ENCODE peak calls at places on chromosome X, in five cellular contexts. W is A549, R is uterus, T is IMR-90, U is Peyer's patch. V is an unnamed sample.

GRCh38 chrX:144335402-144335801 is 451.5 kb downstream of the UBE2NL start:
- DNase-seq in R (no peak), T (no peak), W (no peak), U (no peak), V (no peak)

GRCh38 chrX:1475881-1476280 is 23.2 kb upstream of the ASMTL start:
- DNase-seq in R (no peak), W (no peak), U (peak; percentile 10), T (no peak), V (no peak)

GRCh38 chrX:124902953-124903352 is 416.7 kb upstream of the TEX13C start:
- DNase-seq in T (no peak), U (no peak), R (no peak), W (no peak), V (no peak)

GRCh38 chrX:39752820-39753219 is 344.9 kb downstream of the BCOR start:
- DNase-seq in W (no peak), T (peak; percentile 29), U (no peak), R (no peak), V (no peak)

GRCh38 chrX:153499876-153500275 is 5.1 kb downstream of the BGN start:
- DNase-seq in T (no peak), R (no peak), U (no peak), W (no peak), V (no peak)

GRCh38 chrX:34956915-34957314 is 14.3 kb downstream of the FAM47B start:
- DNase-seq in W (peak; percentile 7), U (no peak), T (peak; percentile 52), R (no peak), V (no peak)

GRCh38 chrX:24983931-24984330 is 31.8 kb downstream of the ARX start:
- DNase-seq in U (no peak), T (no peak), W (no peak), R (no peak), V (no peak)

GRCh38 chrX:118526149-118526548 is 30.5 kb downstream of the DOCK11 start:
- DNase-seq in W (no peak), R (no peak), T (no peak), U (no peak), V (no peak)

GRCh38 chrX:119181491-119181890 is 53.9 kb upstream of the KIAA1210 start:
- DNase-seq in U (no peak), W (peak; percentile 34), R (no peak), T (no peak), V (peak; percentile 23)

GRCh38 chrX:13868481-13869040 is 51.7 kb upstream of the GPM6B start:
- DNase-seq in R (no peak), U (no peak), W (no peak), T (peak; percentile 45), V (no peak)

GRCh38 chrX:13464599-13465275 is 104.7 kb upstream of the EGFL6 start:
- DNase-seq in T (peak; percentile 54), R (no peak), U (no peak), W (no peak), V (no peak)

GRCh38 chrX:104662694-104663093 is 96.7 kb downstream of the IL1RAPL2 start:
- DNase-seq in W (no peak), T (no peak), U (no peak), R (no peak), V (no peak)

GRCh38 chrX:54481751-54482150 is 14.3 kb downstream of the FGD1 start:
- DNase-seq in W (no peak), R (no peak), T (no peak), U (no peak), V (no peak)

GRCh38 chrX:19840899-19841648 is 46.3 kb downstream of the SH3KBP1 start:
- DNase-seq in T (no peak), W (no peak), R (no peak), U (peak; percentile 55), V (no peak)

GRCh38 chrX:42803320-42803719 is 25.4 kb upstream of the PPP1R2C start:
- DNase-seq in T (peak; percentile 20), R (no peak), U (no peak), W (no peak), V (no peak)

GRCh38 chrX:154350429-154351182 is 23.8 kb downstream of the FLNA start:
- DNase-seq in R (peak; percentile 25), U (no peak), W (no peak), T (no peak), V (no peak)

GRCh38 chrX:43735957-43736356 is 79.9 kb downstream of the MAOA start:
- DNase-seq in W (no peak), T (no peak), R (no peak), U (no peak), V (no peak)

GRCh38 chrX:122835886-122836285 is 348.2 kb upstream of the GRIA3 start:
- DNase-seq in U (no peak), T (no peak), R (no peak), W (no peak), V (no peak)

GRCh38 chrX:153474266-153474665 is 3.9 kb upstream of the HAUS7 start:
- DNase-seq in T (no peak), W (no peak), R (no peak), U (no peak), V (no peak)

GRCh38 chrX:138858438-138858837 is 146.9 kb upstream of the FGF13 start:
- DNase-seq in R (no peak), W (no peak), U (no peak), T (peak; percentile 1), V (peak; percentile 9)

GRCh38 chrX:39427492-39428289 is 626.4 kb downstream of the MID1IP1 start:
- DNase-seq in R (peak; percentile 37), U (no peak), T (peak; percentile 33), W (no peak), V (no peak)

GRCh38 chrX:120485562-120486520 is 16.7 kb upstream of the LAMP2 start:
- DNase-seq in R (peak; percentile 75), U (peak; percentile 79), T (peak; percentile 69), W (peak; percentile 70), V (peak; percentile 49)
- TF ChIP-seq POLR2A in R (no peak), U (peak; percentile 29), T (no peak), W (peak; percentile 39), V (no peak)

GRCh38 chrX:53440631-53441517 is 6.7 kb upstream of the HSD17B10 start:
- DNase-seq in W (peak; percentile 37), T (peak; percentile 34), U (peak; percentile 84), R (peak; percentile 83), V (peak; percentile 7)
- TF ChIP-seq POLR2A in W (no peak), T (no peak), U (peak; percentile 24), R (no peak), V (no peak)

GRCh38 chrX:129843459-129844306 is at the start of gene ZDHHC9:
- DNase-seq in R (peak; percentile 87), T (peak; percentile 85), U (peak; percentile 94), W (peak; percentile 70), V (peak; percentile 75)
- TF ChIP-seq POLR2A in R (peak; percentile 31), T (peak; percentile 66), U (no peak), W (peak; percentile 32), V (peak; percentile 20)

DNA sequence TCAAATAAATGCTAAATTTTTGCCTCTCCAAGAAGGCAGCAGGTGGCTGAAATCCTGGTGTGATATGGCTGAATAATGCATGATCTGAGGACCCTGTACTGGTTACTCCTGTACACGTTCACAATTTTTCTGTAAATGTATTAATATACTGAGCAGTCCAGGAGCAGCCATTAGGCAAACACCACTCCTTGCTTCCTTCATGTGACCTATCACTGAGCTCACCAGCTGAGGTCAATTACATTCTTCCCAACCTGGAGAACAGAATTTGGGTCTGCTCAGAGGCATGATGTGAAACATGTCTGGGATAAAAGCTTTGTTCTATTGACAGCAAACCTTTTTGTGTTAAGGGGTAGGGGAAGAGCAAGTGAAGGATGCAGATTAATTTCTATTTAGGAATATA is 26.9 kb downstream of the RAB40AL start:
- DNase-seq in R (no peak), W (no peak), T (no peak), U (no peak), V (no peak)
- TF ChIP-seq POLR2A in R (no peak), W (no peak), T (no peak), U (no peak), V (no peak)